ENCODE peak calls at places on chromosomes 12 and 14, in ten cellular contexts. One of them, this sample, is unnamed.
A peak's percentile ranks its signal among the peaks of the same experiment; 100 is the strongest.

GRCh38 chr12:110252716-110253115 is 28.3 kb upstream of the ATP2A2 start:
- DNase-seq in NCI-H1417: no peak
- DNase-seq in HFF-Myc: no peak
- DNase-seq in Calu3: no peak
- DNase-seq in posterior vena cava: peak; percentile 61
- DNase-seq in AG04450: no peak
- DNase-seq in AG08396: no peak
- DNase-seq in NT2/D1: no peak
- DNase-seq in GM03348: no peak
- DNase-seq in GM12878: no peak
- DNase-seq in this sample: no peak

GRCh38 chr14:22231022-22231421 is 358.0 kb downstream of the DAD1 start:
- DNase-seq in GM12878: no peak
- DNase-seq in NCI-H1417: no peak
- DNase-seq in AG08396: no peak
- DNase-seq in posterior vena cava: no peak
- DNase-seq in NT2/D1: no peak
- DNase-seq in GM03348: no peak
- DNase-seq in AG04450: no peak
- DNase-seq in Calu3: no peak
- DNase-seq in HFF-Myc: no peak
- DNase-seq in this sample: no peak

GRCh38 chr12:11823043-11823442 is 173.6 kb downstream of the ETV6 start:
- DNase-seq in posterior vena cava: no peak
- DNase-seq in AG08396: no peak
- DNase-seq in Calu3: no peak
- DNase-seq in HFF-Myc: no peak
- DNase-seq in GM12878: no peak
- DNase-seq in GM03348: peak; percentile 78
- DNase-seq in AG04450: peak; percentile 44
- DNase-seq in NCI-H1417: no peak
- DNase-seq in NT2/D1: no peak
- DNase-seq in this sample: no peak

GRCh38 chr12:86712425-86712843 is 456.2 kb upstream of the MGAT4C start:
- DNase-seq in NT2/D1: no peak
- DNase-seq in GM03348: peak; percentile 79
- DNase-seq in HFF-Myc: peak; percentile 94
- DNase-seq in NCI-H1417: no peak
- DNase-seq in AG04450: peak; percentile 94
- DNase-seq in posterior vena cava: no peak
- DNase-seq in GM12878: no peak
- DNase-seq in Calu3: peak; percentile 29
- DNase-seq in AG08396: peak; percentile 77
- DNase-seq in this sample: no peak

GRCh38 chr12:25074954-25075353 is 120.0 kb downstream of the DNAI7 start:
- DNase-seq in posterior vena cava: no peak
- DNase-seq in HFF-Myc: no peak
- DNase-seq in GM03348: no peak
- DNase-seq in Calu3: no peak
- DNase-seq in AG04450: no peak
- DNase-seq in NCI-H1417: no peak
- DNase-seq in NT2/D1: no peak
- DNase-seq in AG08396: no peak
- DNase-seq in GM12878: no peak
- DNase-seq in this sample: no peak

GRCh38 chr12:7712841-7713442 is 1.7 kb downstream of the DPPA3 start:
- DNase-seq in GM12878: no peak
- DNase-seq in GM03348: no peak
- DNase-seq in NT2/D1: no peak
- DNase-seq in NCI-H1417: no peak
- DNase-seq in AG08396: no peak
- DNase-seq in posterior vena cava: no peak
- DNase-seq in HFF-Myc: no peak
- DNase-seq in AG04450: no peak
- DNase-seq in Calu3: no peak
- DNase-seq in this sample: no peak

GRCh38 chr12:68746572-68747180 is 700 bp downstream of the SLC35E3 start:
- DNase-seq in AG08396: peak; percentile 85
- DNase-seq in AG04450: peak; percentile 29
- DNase-seq in GM12878: peak; percentile 13
- DNase-seq in NCI-H1417: peak; percentile 83
- DNase-seq in HFF-Myc: peak; percentile 36
- DNase-seq in Calu3: peak; percentile 49
- DNase-seq in GM03348: peak; percentile 85
- DNase-seq in posterior vena cava: peak; percentile 90
- DNase-seq in NT2/D1: peak; percentile 18
- DNase-seq in this sample: peak; percentile 70

GRCh38 chr12:26787125-26787495 is 45.9 kb downstream of the ITPR2 start:
- DNase-seq in AG04450: no peak
- DNase-seq in Calu3: no peak
- DNase-seq in HFF-Myc: peak; percentile 30
- DNase-seq in NCI-H1417: no peak
- DNase-seq in AG08396: peak; percentile 67
- DNase-seq in posterior vena cava: no peak
- DNase-seq in NT2/D1: peak; percentile 69
- DNase-seq in GM12878: no peak
- DNase-seq in GM03348: peak; percentile 53
- DNase-seq in this sample: no peak

GRCh38 chr14:82565825-82566224 is 1032.2 kb upstream of the SEL1L start:
- DNase-seq in posterior vena cava: no peak
- DNase-seq in HFF-Myc: no peak
- DNase-seq in AG04450: no peak
- DNase-seq in AG08396: no peak
- DNase-seq in NT2/D1: no peak
- DNase-seq in GM03348: no peak
- DNase-seq in NCI-H1417: peak; percentile 71
- DNase-seq in Calu3: no peak
- DNase-seq in GM12878: no peak
- DNase-seq in this sample: no peak

GRCh38 chr14:101781240-101782061 is 19.9 kb downstream of the PPP2R5C start:
- DNase-seq in AG08396: peak; percentile 40
- DNase-seq in NT2/D1: no peak
- DNase-seq in AG04450: no peak
- DNase-seq in NCI-H1417: peak; percentile 56
- DNase-seq in posterior vena cava: peak; percentile 82
- DNase-seq in GM03348: peak; percentile 57
- DNase-seq in HFF-Myc: no peak
- DNase-seq in GM12878: no peak
- DNase-seq in Calu3: peak; percentile 18
- DNase-seq in this sample: no peak

GRCh38 chr12:102992297-102992696 is 34.8 kb downstream of the ASCL1 start:
- DNase-seq in AG08396: no peak
- DNase-seq in posterior vena cava: no peak
- DNase-seq in NT2/D1: no peak
- DNase-seq in NCI-H1417: peak; percentile 28
- DNase-seq in GM03348: no peak
- DNase-seq in GM12878: peak; percentile 45
- DNase-seq in Calu3: no peak
- DNase-seq in HFF-Myc: no peak
- DNase-seq in AG04450: no peak
- DNase-seq in this sample: no peak

GRCh38 chr12:62919827-62920226 is 15.1 kb downstream of the PPM1H start:
- DNase-seq in NT2/D1: no peak
- DNase-seq in Calu3: peak; percentile 56
- DNase-seq in AG04450: peak; percentile 8
- DNase-seq in posterior vena cava: no peak
- DNase-seq in AG08396: peak; percentile 32
- DNase-seq in GM12878: no peak
- DNase-seq in GM03348: peak; percentile 28
- DNase-seq in HFF-Myc: peak; percentile 55
- DNase-seq in NCI-H1417: peak; percentile 92
- DNase-seq in this sample: peak; percentile 79

GRCh38 chr14:72053662-72054061 is 121.4 kb downstream of the RGS6 start:
- DNase-seq in Calu3: no peak
- DNase-seq in GM12878: no peak
- DNase-seq in AG08396: no peak
- DNase-seq in NT2/D1: no peak
- DNase-seq in posterior vena cava: no peak
- DNase-seq in AG04450: no peak
- DNase-seq in GM03348: no peak
- DNase-seq in NCI-H1417: no peak
- DNase-seq in HFF-Myc: no peak
- DNase-seq in this sample: no peak

GRCh38 chr12:122125452-122126341 is 47.1 kb downstream of the MLXIP start:
- DNase-seq in NT2/D1: no peak
- DNase-seq in AG08396: no peak
- DNase-seq in GM12878: no peak
- DNase-seq in AG04450: no peak
- DNase-seq in HFF-Myc: no peak
- DNase-seq in Calu3: no peak
- DNase-seq in NCI-H1417: no peak
- DNase-seq in GM03348: no peak
- DNase-seq in posterior vena cava: peak; percentile 79
- DNase-seq in this sample: no peak

This sample was measured in head of caudate nucleus.